ENCODE peak calls at places on chromosome 18, in six cellular contexts. J is K562, U is HCT116, F is H1, D is endothelial cell of umbilical vein, H is SK-N-SH. N is an unnamed sample. For H3K9me3, the result is how much of the 10 kb centered on the place peaks cover.

GRCh38 chr18:13611616-13612110 is 114.7 kb downstream of the FAM210A start:
- DNase-seq in J (no peak), U (no peak), F (no peak), D (peak), H (peak), N (no peak)

GRCh38 chr18:46283268-46283667 is 179.1 kb downstream of the HAUS1 start:
- DNase-seq in J (no peak), U (no peak), F (no peak), D (no peak), H (no peak), N (no peak)

GRCh38 chr18:8742382-8743361 is 37.3 kb downstream of the MTCL1 start:
- DNase-seq in J (no peak), U (no peak), F (no peak), D (peak), H (no peak), N (no peak)

GRCh38 chr18:9952633-9953416 is 39.0 kb downstream of the VAPA start:
- DNase-seq in J (peak), U (no peak), F (no peak), D (no peak), H (no peak), N (no peak)

GRCh38 chr18:53422896-53423295 is 801.6 kb downstream of the MBD2 start:
- DNase-seq in J (no peak), U (no peak), F (no peak), D (no peak), H (no peak), N (no peak)

GRCh38 chr18:41756141-41756540 is 198.9 kb upstream of the PIK3C3 start:
- DNase-seq in J (no peak), U (no peak), F (no peak), D (no peak), H (no peak), N (no peak)

GRCh38 chr18:44938396-44939036 is 257.8 kb downstream of the SETBP1 start:
- DNase-seq in J (no peak), U (no peak), F (no peak), D (peak), H (peak), N (no peak)

GRCh38 chr18:21669736-21670135 is 34.8 kb downstream of the ABHD3 start:
- DNase-seq in J (no peak), U (peak), F (no peak), D (peak), H (no peak), N (no peak)

GRCh38 chr18:59059140-59059539 is 80.5 kb upstream of the SEC11C start:
- DNase-seq in J (no peak), U (no peak), F (no peak), D (no peak), H (no peak), N (no peak)

GRCh38 chr18:58762781-58763171 is 91.5 kb downstream of the MALT1 start:
- DNase-seq in J (no peak), U (no peak), F (no peak), D (no peak), H (no peak), N (no peak)

GRCh38 chr18:13482641-13482945 is 243.8 kb downstream of the FAM210A start:
- DNase-seq in J (no peak), U (no peak), F (no peak), D (no peak), H (no peak), N (no peak)

GRCh38 chr18:39523281-39523680 is 1957.7 kb upstream of the CELF4 start:
- DNase-seq in J (no peak), U (peak), F (no peak), D (peak), H (no peak), N (no peak)

GRCh38 chr18:59308201-59309014 is 10.0 kb downstream of the CPLX4 start:
- DNase-seq in J (peak), U (peak), F (peak), D (peak), H (peak), N (no peak)

GRCh38 chr18:23259701-23260661 is 124.7 kb downstream of the CABLES1 start:
- DNase-seq in J (peak), U (no peak), F (no peak), D (peak), H (peak), N (peak)

GRCh38 chr18:13376841-13377351 is 158.3 kb downstream of the LDLRAD4 start:
- DNase-seq in J (no peak), U (no peak), F (no peak), D (no peak), H (no peak), N (no peak)

GRCh38 chr18:68447286-68447685 is 267.6 kb downstream of the TMX3 start:
- DNase-seq in J (no peak), U (no peak), F (no peak), D (no peak), H (peak), N (no peak)

GRCh38 chr18:9137168-9138066 is 836 bp downstream of the ANKRD12 start:
- DNase-seq in J (peak), U (peak), F (no peak), D (peak), H (peak), N (no peak)

GRCh38 chr18:45325791-45326190 is 289.5 kb upstream of the SLC14A2 start:
- DNase-seq in J (no peak), U (no peak), F (no peak), D (no peak), H (no peak), N (no peak)

GRCh38 chr18:79961527-79962291 is 2.7 kb upstream of the HSBP1L1 start:
- DNase-seq in J (peak), U (no peak), F (no peak), D (no peak), H (no peak), N (no peak)

DNA sequence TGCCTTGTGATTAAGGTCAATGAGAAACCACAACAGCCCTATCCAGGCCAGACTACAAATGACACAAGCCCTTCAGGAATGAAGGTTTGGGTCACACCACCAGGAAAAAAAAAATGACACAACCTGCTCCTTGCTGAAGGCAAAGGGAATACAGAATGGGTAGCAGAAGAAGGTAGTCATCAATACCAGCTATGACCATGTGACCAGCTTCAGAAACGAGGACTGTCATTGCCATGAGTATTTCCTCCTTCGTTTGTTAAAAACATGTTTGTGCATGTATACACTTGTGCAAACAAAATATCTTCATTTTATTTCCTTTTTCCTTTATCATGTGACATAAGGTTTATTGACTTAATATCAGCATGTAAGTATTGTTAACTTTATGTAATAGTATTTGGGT is 226.6 kb downstream of the CDH19 start:
- DNase-seq in J (no peak), U (no peak), F (no peak), D (no peak), H (no peak), N (no peak)
- H3K9me3 ChIP-seq in J (under half), U (under half), F (under half), D (under half), H (under half), N (under half)

GRCh38 chr18:42920621-42921020 is 194.9 kb downstream of the RIT2 start:
- DNase-seq in J (no peak), U (no peak), F (no peak), D (no peak), H (no peak), N (no peak)

GRCh38 chr18:42921261-42921737 is 194.2 kb downstream of the RIT2 start:
- DNase-seq in J (no peak), U (no peak), F (no peak), D (no peak), H (no peak), N (no peak)

DNA sequence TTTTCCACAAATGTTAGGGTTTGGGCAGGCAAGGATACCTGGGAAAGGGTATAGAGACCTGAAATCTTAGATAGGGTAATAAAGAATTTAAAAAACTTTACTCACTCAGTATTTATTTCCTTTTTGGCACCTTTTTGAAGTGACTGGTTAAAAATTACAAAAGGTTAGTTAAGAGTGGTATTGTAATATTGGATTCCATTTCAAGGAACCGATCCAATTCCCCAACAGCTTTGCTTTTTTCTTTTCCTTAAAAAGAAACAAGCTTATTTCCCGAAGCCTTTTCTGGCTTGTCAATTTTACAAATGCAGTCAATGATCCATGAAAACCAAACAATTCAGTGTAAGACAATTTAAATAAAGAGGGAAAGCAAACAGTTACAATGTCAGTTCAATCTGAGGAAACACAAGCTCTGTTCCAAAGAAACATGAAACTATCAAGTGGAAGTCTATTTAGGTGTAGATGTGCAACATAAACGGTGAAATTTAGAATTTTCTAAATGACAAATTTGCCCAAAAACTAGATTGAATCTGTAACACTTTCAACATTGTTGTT is 200.2 kb downstream of the RIT2 start:
- DNase-seq in J (no peak), U (no peak), F (no peak), D (no peak), H (no peak), N (no peak)
- TF ChIP-seq POLR2AphosphoS5 in J (no peak), U (no peak), F (no peak), D (no peak), H (no peak), N (no peak)

GRCh38 chr18:365651-366050 is 97.8 kb upstream of the THOC1 start:
- DNase-seq in J (no peak), U (no peak), F (no peak), D (no peak), H (no peak), N (no peak)

GRCh38 chr18:363327-364115 is 95.7 kb upstream of the THOC1 start:
- DNase-seq in J (no peak), U (no peak), F (no peak), D (peak), H (no peak), N (no peak)

GRCh38 chr18:361941-362913 is 94.4 kb upstream of the THOC1 start:
- DNase-seq in J (no peak), U (no peak), F (no peak), D (peak), H (peak), N (no peak)

GRCh38 chr18:362914-363295 is 95.1 kb upstream of the THOC1 start:
- DNase-seq in J (no peak), U (no peak), F (no peak), D (no peak), H (no peak), N (no peak)

DNA sequence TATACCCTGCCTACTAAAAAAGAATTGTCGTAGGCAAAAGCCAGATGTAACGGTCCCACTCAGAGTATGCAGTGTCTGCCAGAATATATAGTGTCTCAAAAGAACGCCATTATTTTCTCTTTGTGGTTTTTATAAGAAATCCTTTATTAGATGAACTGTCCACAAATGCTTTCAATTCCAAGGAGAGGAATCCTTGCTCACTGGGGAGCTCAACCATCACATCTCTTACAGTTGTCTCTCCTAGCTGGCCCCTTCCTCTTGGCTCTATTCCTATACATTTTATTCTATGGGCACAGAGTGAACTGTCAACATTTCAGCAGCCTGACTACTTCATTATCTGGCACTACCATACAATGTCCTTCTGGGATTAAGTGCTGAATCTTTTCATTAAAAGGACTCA is 96.4 kb upstream of the THOC1 start:
- DNase-seq in J (no peak), U (no peak), F (no peak), D (no peak), H (no peak), N (no peak)
- H3K9ac ChIP-seq in J (no peak), U (no peak), F (no peak), D (no peak), H (no peak), N (no peak)

DNA sequence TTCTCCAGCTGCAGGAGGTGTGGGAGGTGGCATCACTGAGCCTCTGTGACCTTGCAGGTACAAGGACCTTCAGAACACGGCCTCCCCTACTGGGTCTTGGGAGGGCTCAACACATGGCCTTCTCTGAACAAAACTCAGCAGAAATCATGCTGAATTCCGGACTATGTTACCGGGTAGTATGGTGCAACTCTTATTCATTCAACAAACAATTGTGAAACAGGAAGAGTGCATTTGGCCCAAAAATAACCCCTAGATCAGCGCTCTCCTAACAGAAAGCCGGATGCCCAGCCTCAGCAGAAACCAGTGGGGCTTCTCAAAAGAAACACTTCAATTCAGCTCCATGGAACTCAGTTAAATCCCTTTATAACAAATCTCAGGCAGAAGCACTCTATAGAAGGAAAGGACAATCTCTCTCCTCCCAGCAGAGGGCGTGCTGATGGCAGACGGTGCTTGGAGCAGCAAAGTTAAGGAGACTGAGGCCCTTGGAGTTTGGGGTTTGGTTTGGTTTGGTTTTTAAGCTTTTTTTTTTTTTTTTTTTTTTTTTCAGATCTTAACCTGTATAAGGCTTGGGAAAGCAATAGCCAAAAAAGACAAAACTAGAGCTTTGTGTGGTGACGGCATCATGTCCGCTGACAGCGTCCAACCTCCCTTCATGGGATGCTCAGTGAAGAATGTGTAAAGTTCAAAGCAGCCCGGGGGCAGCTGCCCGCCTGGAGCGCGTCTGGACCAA is 104.2 kb upstream of the SALL3 start:
- DNase-seq in J (peak), U (peak), F (peak), D (no peak), H (peak), N (peak)
- H3K9me3 ChIP-seq in J (under half), U (under half), F (under half), D (under half), H (under half), N (under half)

GRCh38 chr18:12027046-12027445 is 45.7 kb downstream of the IMPA2 start:
- DNase-seq in J (no peak), U (no peak), F (no peak), D (no peak), H (no peak), N (no peak)
- TF ChIP-seq POLR2AphosphoS5 in J (no peak), U (no peak), F (no peak), D (no peak), H (no peak), N (no peak)